ENCODE peak calls at places on chromosomes 4 and X, in seven cellular contexts. X, H, K, D, E, B and W are unnamed samples.

GRCh38 chr4:174505012-174505411 is 17.3 kb downstream of the HPGD start:
- DNase-seq in X (no peak), H (no peak), K (no peak), D (no peak), E (no peak), B (no peak), W (no peak)

GRCh38 chrX:70476934-70477733 is 32.5 kb downstream of the DLG3 start:
- DNase-seq in X (peak), H (peak), K (peak), D (no peak), E (peak), B (no peak), W (peak)

GRCh38 chr4:13481569-13481968 is 2.6 kb downstream of the RAB28 start:
- DNase-seq in X (no peak), H (peak), K (no peak), D (peak), E (peak), B (peak), W (no peak)

GRCh38 chr4:45502471-45502870 is 621.4 kb downstream of the GABRG1 start:
- DNase-seq in X (no peak), H (no peak), K (no peak), D (no peak), E (no peak), B (no peak), W (no peak)

GRCh38 chr4:81970454-81970853 is 403.3 kb downstream of the HNRNPD start:
- DNase-seq in X (no peak), H (no peak), K (no peak), D (no peak), E (no peak), B (no peak), W (no peak)

GRCh38 chrX:12439396-12439795 is 301.1 kb downstream of the FRMPD4 start:
- DNase-seq in X (no peak), H (no peak), K (no peak), D (no peak), E (no peak), B (no peak), W (no peak)

GRCh38 chr4:119678761-119679160 is 50.2 kb upstream of the PDE5A start:
- DNase-seq in X (no peak), H (peak), K (no peak), D (no peak), E (no peak), B (no peak), W (no peak)

GRCh38 chr4:39712819-39713607 is 15.1 kb downstream of the UBE2K start:
- DNase-seq in X (no peak), H (no peak), K (no peak), D (no peak), E (no peak), B (peak), W (no peak)

GRCh38 chr4:92339671-92340070 is 35.9 kb downstream of the GRID2 start:
- DNase-seq in X (no peak), H (no peak), K (no peak), D (no peak), E (no peak), B (no peak), W (no peak)

GRCh38 chr4:5749568-5749967 is 38.6 kb downstream of the EVC start:
- DNase-seq in X (no peak), H (no peak), K (no peak), D (no peak), E (no peak), B (no peak), W (peak)

GRCh38 chrX:101057095-101057714 is 5.3 kb upstream of the TRMT2B start:
- DNase-seq in X (no peak), H (peak), K (no peak), D (no peak), E (no peak), B (no peak), W (no peak)

GRCh38 chr4:101232074-101232776 is 115.1 kb downstream of the PPP3CA start:
- DNase-seq in X (no peak), H (peak), K (no peak), D (no peak), E (peak), B (peak), W (no peak)

GRCh38 chr4:84263415-84263814 is 235.7 kb downstream of the NKX6-1 start:
- DNase-seq in X (no peak), H (no peak), K (no peak), D (no peak), E (no peak), B (no peak), W (no peak)

GRCh38 chr4:52006887-52007286 is 13.3 kb downstream of the LRRC66 start:
- DNase-seq in X (no peak), H (no peak), K (no peak), D (no peak), E (no peak), B (no peak), W (no peak)

GRCh38 chr4:17313194-17313593 is 198.7 kb downstream of the QDPR start:
- DNase-seq in X (no peak), H (no peak), K (no peak), D (no peak), E (no peak), B (peak), W (no peak)
- H4K8ac ChIP-seq in X (no peak), H (no peak), K (no peak), D (no peak), E (no peak), B (no peak), W (no peak)

GRCh38 chr4:140249351-140249750 is 95.4 kb upstream of the MAML3 start:
- DNase-seq in X (no peak), H (peak), K (no peak), D (no peak), E (peak), B (peak), W (no peak)
- H4K8ac ChIP-seq in X (no peak), H (no peak), K (no peak), D (no peak), E (no peak), B (no peak), W (no peak)

GRCh38 chr4:125169192-125169591 is 145.6 kb upstream of the FAT4 start:
- DNase-seq in X (no peak), H (no peak), K (no peak), D (no peak), E (no peak), B (no peak), W (no peak)
- H4K8ac ChIP-seq in X (no peak), H (no peak), K (no peak), D (no peak), E (no peak), B (no peak), W (no peak)

GRCh38 chr4:88458091-88458740 is 1.3 kb downstream of the HERC5 start:
- DNase-seq in X (no peak), H (no peak), K (no peak), D (no peak), E (no peak), B (no peak), W (no peak)
- H4K8ac ChIP-seq in X (no peak), H (no peak), K (no peak), D (no peak), E (no peak), B (no peak), W (no peak)

GRCh38 chr4:43362875-43363636 is 470.5 kb downstream of the GRXCR1 start:
- DNase-seq in X (no peak), H (no peak), K (no peak), D (no peak), E (no peak), B (no peak), W (no peak)

GRCh38 chr4:43357252-43357974 is 464.9 kb downstream of the GRXCR1 start:
- DNase-seq in X (no peak), H (no peak), K (no peak), D (no peak), E (no peak), B (no peak), W (no peak)

GRCh38 chr4:43356786-43357185 is 464.3 kb downstream of the GRXCR1 start:
- DNase-seq in X (no peak), H (no peak), K (no peak), D (no peak), E (no peak), B (no peak), W (no peak)

DNA sequence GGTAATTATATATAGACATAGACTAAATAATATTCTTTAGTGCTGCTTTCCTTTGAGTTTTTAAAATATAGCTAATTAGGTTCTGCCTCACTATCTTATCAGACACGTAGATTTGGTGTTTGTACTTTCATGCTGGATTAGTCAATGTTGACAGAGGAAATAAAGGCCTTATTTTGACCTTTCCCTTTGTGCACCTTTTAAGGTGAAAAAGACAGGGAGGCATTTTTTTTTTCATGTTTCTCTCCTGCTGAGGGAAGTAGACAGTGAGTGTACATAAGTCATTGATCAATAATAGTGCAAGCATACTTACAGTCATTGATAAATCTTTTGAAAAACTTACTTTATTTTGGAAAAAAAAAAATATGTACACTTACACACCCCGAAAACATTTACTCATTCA is 467.8 kb downstream of the GRXCR1 start:
- DNase-seq in X (no peak), H (no peak), K (no peak), D (no peak), E (no peak), B (no peak), W (no peak)
- H4K8ac ChIP-seq in X (no peak), H (no peak), K (no peak), D (no peak), E (no peak), B (no peak), W (no peak)

GRCh38 chrX:154304901-154305300 is 9.3 kb downstream of the TKTL1 start:
- DNase-seq in X (no peak), H (no peak), K (no peak), D (no peak), E (no peak), B (no peak), W (no peak)
- H4K8ac ChIP-seq in X (no peak), H (no peak), K (no peak), D (no peak), E (no peak), B (no peak), W (no peak)

GRCh38 chr4:180261346-180261745 is 1981.9 kb upstream of the TENM3 start:
- DNase-seq in X (no peak), H (no peak), K (peak), D (no peak), E (no peak), B (no peak), W (no peak)
- H4K8ac ChIP-seq in X (no peak), H (no peak), K (no peak), D (no peak), E (no peak), B (no peak), W (no peak)

GRCh38 chrX:10818651-10819050 is 198.3 kb upstream of the MID1 start:
- DNase-seq in X (no peak), H (no peak), K (no peak), D (no peak), E (no peak), B (no peak), W (no peak)
- H4K8ac ChIP-seq in X (no peak), H (no peak), K (no peak), D (no peak), E (no peak), B (no peak), W (no peak)

GRCh38 chr4:78477276-78477675 is 74.3 kb upstream of the ANXA3 start:
- DNase-seq in X (no peak), H (peak), K (no peak), D (no peak), E (peak), B (no peak), W (no peak)
- H4K8ac ChIP-seq in X (no peak), H (no peak), K (no peak), D (no peak), E (no peak), B (no peak), W (no peak)